ENCODE peak calls at places on chromosomes 2 and 18, in eight cellular contexts. J, Z, T, G, B, C, O and D are unnamed samples.

GRCh38 chr18:46343456-46343855 is 239.3 kb downstream of the HAUS1 start:
- DNase-seq in J (no peak), Z (no peak), T (no peak), G (no peak), B (no peak), C (no peak), O (no peak), D (no peak)

GRCh38 chr18:48831113-48831759 is 119.5 kb downstream of the SMAD7 start:
- DNase-seq in J (no peak), Z (no peak), T (no peak), G (no peak), B (peak), C (no peak), O (peak), D (no peak)

GRCh38 chr2:1745171-1746023 is 1.1 kb upstream of the PXDN start:
- DNase-seq in J (no peak), Z (no peak), T (no peak), G (peak), B (no peak), C (no peak), O (no peak), D (no peak)

GRCh38 chr2:191910518-191910917 is 63.6 kb upstream of the CAVIN2 start:
- DNase-seq in J (no peak), Z (no peak), T (no peak), G (no peak), B (no peak), C (no peak), O (no peak), D (no peak)

GRCh38 chr18:41073372-41073954 is 881.6 kb upstream of the PIK3C3 start:
- DNase-seq in J (no peak), Z (no peak), T (no peak), G (no peak), B (no peak), C (no peak), O (no peak), D (no peak)

GRCh38 chr2:23241106-23241505 is 143.9 kb upstream of the KLHL29 start:
- DNase-seq in J (no peak), Z (no peak), T (no peak), G (no peak), B (no peak), C (no peak), O (no peak), D (no peak)

GRCh38 chr18:41737218-41737617 is 217.8 kb upstream of the PIK3C3 start:
- DNase-seq in J (no peak), Z (no peak), T (no peak), G (no peak), B (no peak), C (no peak), O (no peak), D (no peak)

GRCh38 chr2:191846787-191847620 is at the start of gene CAVIN2:
- DNase-seq in J (no peak), Z (no peak), T (peak), G (peak), B (peak), C (no peak), O (peak), D (no peak)

GRCh38 chr2:168434164-168434563 is 21.9 kb upstream of the CERS6 start:
- DNase-seq in J (no peak), Z (no peak), T (no peak), G (no peak), B (no peak), C (no peak), O (no peak), D (no peak)

GRCh38 chr2:112257575-112257974 is 2.7 kb upstream of the ZC3H8 start:
- DNase-seq in J (no peak), Z (no peak), T (no peak), G (no peak), B (no peak), C (no peak), O (no peak), D (no peak)

DNA sequence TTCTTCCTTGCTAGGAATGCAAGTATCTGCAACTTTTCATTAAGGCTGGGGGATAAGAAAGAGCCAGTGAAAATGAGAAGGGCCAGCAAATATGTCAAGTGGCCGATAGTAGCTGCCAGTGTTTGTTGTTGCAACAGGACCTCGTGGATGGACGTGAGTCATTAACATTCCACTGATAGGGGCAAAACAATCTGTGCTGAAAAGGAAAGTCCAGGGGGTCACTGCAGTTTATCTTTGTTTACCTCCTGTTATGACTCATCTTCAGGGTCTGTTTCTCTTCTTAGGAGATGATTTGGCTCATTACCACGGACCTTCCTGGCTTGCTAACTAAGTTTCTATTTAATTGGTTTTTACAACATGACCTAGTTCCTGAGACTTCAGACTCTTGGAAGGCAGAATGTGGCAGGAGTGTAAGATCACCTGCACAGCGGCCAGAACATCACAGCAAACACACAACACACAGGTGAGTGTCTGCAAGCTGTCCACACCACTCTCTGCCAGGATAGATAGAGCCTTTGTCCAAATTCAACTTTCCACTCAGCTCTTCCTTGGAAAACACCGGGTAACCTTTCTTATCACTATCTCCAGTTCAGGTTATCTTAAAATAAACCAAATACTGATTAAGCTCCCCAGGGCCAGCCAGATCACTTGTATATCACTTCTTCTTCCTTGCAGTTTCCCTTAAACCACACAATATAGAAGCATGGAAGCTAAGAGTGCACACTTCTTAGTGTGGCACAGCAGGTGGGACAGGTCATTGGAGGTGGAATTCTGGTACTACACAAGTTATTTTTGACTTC is 157.5 kb upstream of the LMAN1 start:
- DNase-seq in J (no peak), Z (no peak), T (peak), G (peak), B (peak), C (no peak), O (peak), D (no peak)
- H3K27ac ChIP-seq in J (no peak), Z (no peak), T (no peak), G (peak), B (no peak), C (no peak), O (no peak), D (no peak)

GRCh38 chr2:234291765-234292204 is 205.1 kb downstream of the ARL4C start:
- DNase-seq in J (no peak), Z (no peak), T (no peak), G (peak), B (no peak), C (peak), O (peak), D (no peak)

GRCh38 chr2:234290671-234291070 is 206.2 kb downstream of the ARL4C start:
- DNase-seq in J (peak), Z (no peak), T (no peak), G (peak), B (no peak), C (peak), O (peak), D (no peak)

GRCh38 chr2:234290196-234290595 is 206.7 kb downstream of the ARL4C start:
- DNase-seq in J (no peak), Z (no peak), T (no peak), G (no peak), B (no peak), C (no peak), O (no peak), D (no peak)

GRCh38 chr2:234288974-234289455 is 207.9 kb downstream of the ARL4C start:
- DNase-seq in J (peak), Z (no peak), T (peak), G (peak), B (no peak), C (peak), O (peak), D (peak)

GRCh38 chr2:234289789-234290188 is 207.1 kb downstream of the ARL4C start:
- DNase-seq in J (no peak), Z (no peak), T (peak), G (peak), B (no peak), C (peak), O (no peak), D (no peak)
- H3K27ac ChIP-seq in J (peak), Z (peak), T (peak), G (no peak), B (no peak), C (no peak), O (no peak), D (no peak)

GRCh38 chr2:236656721-236657120 is 87.1 kb downstream of the ACKR3 start:
- DNase-seq in J (no peak), Z (no peak), T (no peak), G (no peak), B (no peak), C (no peak), O (no peak), D (no peak)

GRCh38 chr2:236657215-236657614 is 87.6 kb downstream of the ACKR3 start:
- DNase-seq in J (no peak), Z (no peak), T (no peak), G (no peak), B (no peak), C (no peak), O (no peak), D (no peak)

GRCh38 chr2:236654496-236654895 is 84.9 kb downstream of the ACKR3 start:
- DNase-seq in J (no peak), Z (no peak), T (no peak), G (no peak), B (no peak), C (no peak), O (no peak), D (no peak)

GRCh38 chr2:236656166-236656565 is 86.5 kb downstream of the ACKR3 start:
- DNase-seq in J (no peak), Z (no peak), T (no peak), G (no peak), B (no peak), C (no peak), O (no peak), D (no peak)

GRCh38 chr2:236653863-236654262 is 84.2 kb downstream of the ACKR3 start:
- DNase-seq in J (no peak), Z (no peak), T (no peak), G (no peak), B (no peak), C (no peak), O (no peak), D (no peak)
- H3K27ac ChIP-seq in J (no peak), Z (no peak), T (peak), G (no peak), B (no peak), C (no peak), O (no peak), D (no peak)

GRCh38 chr18:23337599-23338444 is 115.3 kb upstream of the RIOK3 start:
- DNase-seq in J (no peak), Z (no peak), T (no peak), G (no peak), B (no peak), C (no peak), O (no peak), D (no peak)

GRCh38 chr18:23332356-23332755 is 120.7 kb upstream of the RIOK3 start:
- DNase-seq in J (no peak), Z (no peak), T (no peak), G (no peak), B (no peak), C (no peak), O (no peak), D (no peak)

GRCh38 chr18:23333827-23334226 is 119.3 kb upstream of the RIOK3 start:
- DNase-seq in J (no peak), Z (no peak), T (no peak), G (no peak), B (no peak), C (no peak), O (no peak), D (no peak)

GRCh38 chr18:23334569-23334968 is 118.5 kb upstream of the RIOK3 start:
- DNase-seq in J (no peak), Z (no peak), T (no peak), G (no peak), B (no peak), C (no peak), O (no peak), D (no peak)

DNA sequence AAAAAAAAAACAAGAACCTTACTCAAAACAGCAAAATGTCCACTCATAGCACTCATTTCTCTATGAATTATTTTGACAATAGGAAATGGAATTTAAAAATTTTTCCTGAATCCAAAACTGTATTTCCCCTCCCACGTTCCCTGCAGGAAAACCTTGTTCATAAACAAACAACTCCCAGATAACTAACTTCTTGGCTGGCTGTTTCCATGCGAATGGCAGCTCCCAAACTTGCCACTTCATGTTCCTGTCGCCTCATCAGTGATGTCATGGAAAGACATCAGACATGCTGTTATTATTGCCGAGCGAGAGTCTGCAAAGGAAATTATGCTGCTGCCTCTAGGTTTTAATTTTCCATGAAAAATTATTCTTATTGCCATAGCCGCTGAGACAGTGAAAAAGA is 117.0 kb upstream of the RIOK3 start:
- DNase-seq in J (no peak), Z (no peak), T (no peak), G (no peak), B (no peak), C (no peak), O (no peak), D (no peak)
- H3K27ac ChIP-seq in J (no peak), Z (no peak), T (no peak), G (no peak), B (no peak), C (no peak), O (no peak), D (no peak)

GRCh38 chr2:42049411-42050349 is 1.9 kb downstream of the PKDCC start:
- DNase-seq in J (no peak), Z (no peak), T (no peak), G (peak), B (peak), C (no peak), O (no peak), D (no peak)

GRCh38 chr2:42046819-42047487 is 868 bp upstream of the PKDCC start:
- DNase-seq in J (no peak), Z (no peak), T (no peak), G (no peak), B (peak), C (no peak), O (no peak), D (no peak)

GRCh38 chr2:42050350-42051167 is 2.7 kb downstream of the PKDCC start:
- DNase-seq in J (no peak), Z (no peak), T (no peak), G (no peak), B (no peak), C (no peak), O (no peak), D (no peak)

GRCh38 chr2:42047488-42048317 is at the start of gene PKDCC:
- DNase-seq in J (no peak), Z (no peak), T (peak), G (peak), B (peak), C (no peak), O (peak), D (peak)

DNA sequence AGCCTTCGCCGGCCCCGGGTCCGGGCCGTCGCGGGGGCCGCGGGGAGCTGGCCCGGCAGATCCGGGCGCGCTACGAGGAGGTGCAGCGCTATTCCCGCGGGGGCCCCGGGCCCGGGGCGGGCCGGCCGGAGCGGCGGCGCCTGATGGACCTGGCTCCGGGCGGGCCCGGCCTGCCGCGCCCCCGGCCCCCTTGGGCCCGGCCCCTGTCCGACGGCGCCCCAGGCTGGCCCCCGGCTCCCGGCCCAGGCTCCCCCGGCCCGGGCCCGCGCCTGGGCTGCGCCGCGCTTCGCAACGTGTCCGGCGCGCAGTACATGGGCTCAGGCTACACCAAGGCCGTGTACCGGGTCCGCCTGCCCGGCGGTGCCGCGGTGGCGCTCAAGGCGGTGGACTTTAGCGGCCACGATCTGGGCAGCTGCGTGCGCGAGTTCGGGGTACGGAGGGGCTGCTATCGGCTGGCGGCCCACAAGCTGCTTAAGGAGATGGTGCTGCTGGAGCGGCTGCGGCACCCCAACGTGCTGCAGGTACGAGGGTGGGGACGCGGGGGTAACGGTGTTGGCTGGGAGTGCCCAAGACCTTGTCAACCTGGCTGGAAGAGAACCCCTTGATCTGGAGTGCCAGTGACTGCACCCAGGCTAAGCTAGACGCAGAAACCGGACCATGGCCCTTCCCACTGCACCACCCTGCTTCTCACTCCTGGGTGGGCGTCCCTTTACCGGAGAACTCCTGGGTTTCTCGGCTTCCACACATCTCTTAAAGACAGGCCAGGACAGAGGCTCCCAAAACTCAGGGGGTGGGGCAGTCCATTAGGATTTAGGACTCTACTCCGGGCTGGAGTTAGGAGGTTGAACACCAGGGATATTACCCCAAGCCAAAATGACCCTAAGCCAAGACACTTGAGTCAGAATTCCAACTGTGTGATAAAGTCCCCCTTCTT is 764 bp downstream of the PKDCC start:
- DNase-seq in J (no peak), Z (no peak), T (no peak), G (peak), B (peak), C (no peak), O (no peak), D (no peak)
- H3K27ac ChIP-seq in J (no peak), Z (peak), T (peak), G (peak), B (peak), C (no peak), O (peak), D (no peak)

DNA sequence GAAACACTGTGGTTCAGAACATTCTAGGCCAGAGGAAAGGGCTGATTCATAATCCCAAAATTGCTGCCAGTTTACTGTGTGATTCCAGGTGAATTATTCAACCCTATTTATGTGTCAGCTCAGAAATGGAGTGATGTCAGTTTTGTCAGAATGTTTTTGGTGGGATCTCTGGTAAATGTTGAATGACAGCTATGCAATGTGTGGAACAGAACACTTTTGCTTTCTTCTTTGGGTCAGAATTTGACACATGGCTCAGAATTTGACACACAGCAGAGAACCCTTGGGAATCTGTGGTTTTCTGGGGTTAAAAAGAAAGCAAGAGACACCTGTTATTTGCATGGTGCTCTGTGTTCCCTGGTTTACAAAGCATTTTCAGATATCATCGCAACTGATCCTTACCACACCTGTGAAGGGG is 1.6 kb upstream of the MTA3 start:
- DNase-seq in J (no peak), Z (no peak), T (no peak), G (no peak), B (no peak), C (no peak), O (no peak), D (no peak)
- H3K27ac ChIP-seq in J (no peak), Z (no peak), T (no peak), G (no peak), B (peak), C (no peak), O (peak), D (peak)